ENCODE peak calls at places on chromosomes 3 and 15, in nine cellular contexts. One of them, this sample, is unnamed.

GRCh38 chr15:100194955-100195354 is 146.8 kb downstream of the ADAMTS17 start:
- DNase-seq in stomach: no peak
- DNase-seq in MM.1S: no peak
- DNase-seq in endothelial cell: no peak
- DNase-seq in heart right ventricle: no peak
- DNase-seq in B cell: no peak
- DNase-seq in AG10803: no peak
- DNase-seq in WTC11: no peak
- DNase-seq in GM10248: no peak
- DNase-seq in this sample: no peak

GRCh38 chr15:39589815-39590644 is 9.2 kb downstream of the THBS1 start:
- DNase-seq in stomach: no peak
- DNase-seq in MM.1S: no peak
- DNase-seq in endothelial cell: no peak
- DNase-seq in heart right ventricle: no peak
- DNase-seq in B cell: no peak
- DNase-seq in AG10803: peak
- DNase-seq in WTC11: no peak
- DNase-seq in GM10248: no peak
- DNase-seq in this sample: no peak

GRCh38 chr15:78691873-78692421 is 50.9 kb upstream of the CHRNB4 start:
- DNase-seq in stomach: peak
- DNase-seq in MM.1S: no peak
- DNase-seq in endothelial cell: no peak
- DNase-seq in heart right ventricle: no peak
- DNase-seq in B cell: no peak
- DNase-seq in AG10803: no peak
- DNase-seq in WTC11: no peak
- DNase-seq in GM10248: no peak
- DNase-seq in this sample: no peak

GRCh38 chr3:136899622-136900158 is 37.7 kb downstream of the NCK1 start:
- DNase-seq in stomach: no peak
- DNase-seq in MM.1S: no peak
- DNase-seq in endothelial cell: no peak
- DNase-seq in heart right ventricle: no peak
- DNase-seq in B cell: no peak
- DNase-seq in AG10803: no peak
- DNase-seq in WTC11: no peak
- DNase-seq in GM10248: no peak
- DNase-seq in this sample: no peak

GRCh38 chr3:150094150-150094932 is 123.6 kb upstream of the PFN2 start:
- DNase-seq in stomach: no peak
- DNase-seq in MM.1S: peak
- DNase-seq in endothelial cell: no peak
- DNase-seq in heart right ventricle: no peak
- DNase-seq in B cell: no peak
- DNase-seq in AG10803: peak
- DNase-seq in WTC11: no peak
- DNase-seq in GM10248: no peak
- DNase-seq in this sample: no peak

GRCh38 chr3:71718069-71718468 is 7.1 kb downstream of the EIF4E3 start:
- DNase-seq in stomach: no peak
- DNase-seq in MM.1S: no peak
- DNase-seq in endothelial cell: no peak
- DNase-seq in heart right ventricle: no peak
- DNase-seq in B cell: no peak
- DNase-seq in AG10803: no peak
- DNase-seq in WTC11: no peak
- DNase-seq in GM10248: no peak
- DNase-seq in this sample: no peak

GRCh38 chr3:155407971-155408370 is 114.5 kb upstream of the STRIT1 start:
- DNase-seq in stomach: no peak
- DNase-seq in MM.1S: no peak
- DNase-seq in endothelial cell: no peak
- DNase-seq in heart right ventricle: no peak
- DNase-seq in B cell: no peak
- DNase-seq in AG10803: peak
- DNase-seq in WTC11: no peak
- DNase-seq in GM10248: no peak
- DNase-seq in this sample: no peak

GRCh38 chr15:27260523-27260922 is 289.5 kb downstream of the GABRG3 start:
- DNase-seq in stomach: no peak
- DNase-seq in MM.1S: no peak
- DNase-seq in endothelial cell: no peak
- DNase-seq in heart right ventricle: no peak
- DNase-seq in B cell: no peak
- DNase-seq in AG10803: no peak
- DNase-seq in WTC11: no peak
- DNase-seq in GM10248: no peak
- DNase-seq in this sample: no peak

GRCh38 chr3:29412117-29412516 is 131.2 kb downstream of the RBMS3 start:
- DNase-seq in stomach: no peak
- DNase-seq in MM.1S: peak
- DNase-seq in endothelial cell: no peak
- DNase-seq in heart right ventricle: no peak
- DNase-seq in B cell: peak
- DNase-seq in AG10803: no peak
- DNase-seq in WTC11: no peak
- DNase-seq in GM10248: no peak
- DNase-seq in this sample: no peak

GRCh38 chr3:32360514-32360869 is 31.2 kb upstream of the CMTM7 start:
- DNase-seq in stomach: no peak
- DNase-seq in MM.1S: no peak
- DNase-seq in endothelial cell: no peak
- DNase-seq in heart right ventricle: no peak
- DNase-seq in B cell: no peak
- DNase-seq in AG10803: no peak
- DNase-seq in WTC11: no peak
- DNase-seq in GM10248: no peak
- DNase-seq in this sample: no peak

GRCh38 chr3:152496716-152497115 is 228.0 kb downstream of the MBNL1 start:
- DNase-seq in stomach: no peak
- DNase-seq in MM.1S: no peak
- DNase-seq in endothelial cell: no peak
- DNase-seq in heart right ventricle: no peak
- DNase-seq in B cell: peak
- DNase-seq in AG10803: no peak
- DNase-seq in WTC11: no peak
- DNase-seq in GM10248: no peak
- DNase-seq in this sample: no peak

GRCh38 chr3:159200176-159200575 is 398.3 kb downstream of the MFSD1 start:
- DNase-seq in stomach: no peak
- DNase-seq in MM.1S: no peak
- DNase-seq in endothelial cell: no peak
- DNase-seq in heart right ventricle: no peak
- DNase-seq in B cell: no peak
- DNase-seq in AG10803: peak
- DNase-seq in WTC11: no peak
- DNase-seq in GM10248: no peak
- DNase-seq in this sample: no peak

GRCh38 chr15:88376574-88377174 is 90.5 kb downstream of the MRPL46 start:
- DNase-seq in stomach: no peak
- DNase-seq in MM.1S: no peak
- DNase-seq in endothelial cell: no peak
- DNase-seq in heart right ventricle: no peak
- DNase-seq in B cell: no peak
- DNase-seq in AG10803: peak
- DNase-seq in WTC11: no peak
- DNase-seq in GM10248: no peak
- DNase-seq in this sample: no peak

GRCh38 chr3:195916991-195917390 is 8.6 kb upstream of the TNK2 start:
- DNase-seq in stomach: no peak
- DNase-seq in MM.1S: no peak
- DNase-seq in endothelial cell: no peak
- DNase-seq in heart right ventricle: no peak
- DNase-seq in B cell: no peak
- DNase-seq in AG10803: no peak
- DNase-seq in WTC11: no peak
- DNase-seq in GM10248: no peak
- DNase-seq in this sample: no peak

GRCh38 chr15:52220896-52221660 is 29.9 kb upstream of the GNB5 start:
- DNase-seq in stomach: no peak
- DNase-seq in MM.1S: peak
- DNase-seq in endothelial cell: no peak
- DNase-seq in heart right ventricle: no peak
- DNase-seq in B cell: peak
- DNase-seq in AG10803: no peak
- DNase-seq in WTC11: no peak
- DNase-seq in GM10248: no peak
- DNase-seq in this sample: no peak

GRCh38 chr3:53525765-53526761 is 31.7 kb downstream of the CACNA1D start:
- DNase-seq in stomach: no peak
- DNase-seq in MM.1S: no peak
- DNase-seq in endothelial cell: no peak
- DNase-seq in heart right ventricle: no peak
- DNase-seq in B cell: no peak
- DNase-seq in AG10803: no peak
- DNase-seq in WTC11: no peak
- DNase-seq in GM10248: no peak
- DNase-seq in this sample: no peak

GRCh38 chr3:53518495-53518981 is 24.1 kb downstream of the CACNA1D start:
- DNase-seq in stomach: no peak
- DNase-seq in MM.1S: no peak
- DNase-seq in endothelial cell: no peak
- DNase-seq in heart right ventricle: no peak
- DNase-seq in B cell: no peak
- DNase-seq in AG10803: peak
- DNase-seq in WTC11: no peak
- DNase-seq in GM10248: no peak
- DNase-seq in this sample: no peak

GRCh38 chr3:53519047-53519717 is 24.8 kb downstream of the CACNA1D start:
- DNase-seq in stomach: no peak
- DNase-seq in MM.1S: no peak
- DNase-seq in endothelial cell: no peak
- DNase-seq in heart right ventricle: no peak
- DNase-seq in B cell: no peak
- DNase-seq in AG10803: no peak
- DNase-seq in WTC11: no peak
- DNase-seq in GM10248: no peak
- DNase-seq in this sample: no peak

GRCh38 chr3:53523346-53523745 is 28.9 kb downstream of the CACNA1D start:
- DNase-seq in stomach: no peak
- DNase-seq in MM.1S: no peak
- DNase-seq in endothelial cell: no peak
- DNase-seq in heart right ventricle: no peak
- DNase-seq in B cell: no peak
- DNase-seq in AG10803: no peak
- DNase-seq in WTC11: no peak
- DNase-seq in GM10248: no peak
- DNase-seq in this sample: no peak
- TF ChIP-seq CTCF in stomach: no peak
- TF ChIP-seq CTCF in MM.1S: no peak
- TF ChIP-seq CTCF in endothelial cell: no peak
- TF ChIP-seq CTCF in heart right ventricle: no peak
- TF ChIP-seq CTCF in B cell: no peak
- TF ChIP-seq CTCF in AG10803: no peak
- TF ChIP-seq CTCF in WTC11: no peak
- TF ChIP-seq CTCF in GM10248: no peak
- TF ChIP-seq CTCF in this sample: no peak

GRCh38 chr15:71596672-71597071 is 213.7 kb upstream of the NR2E3 start:
- DNase-seq in stomach: peak
- DNase-seq in MM.1S: no peak
- DNase-seq in endothelial cell: no peak
- DNase-seq in heart right ventricle: peak
- DNase-seq in B cell: no peak
- DNase-seq in AG10803: peak
- DNase-seq in WTC11: no peak
- DNase-seq in GM10248: no peak
- DNase-seq in this sample: no peak
- TF ChIP-seq CTCF in stomach: no peak
- TF ChIP-seq CTCF in MM.1S: no peak
- TF ChIP-seq CTCF in endothelial cell: no peak
- TF ChIP-seq CTCF in heart right ventricle: no peak
- TF ChIP-seq CTCF in B cell: no peak
- TF ChIP-seq CTCF in AG10803: no peak
- TF ChIP-seq CTCF in WTC11: no peak
- TF ChIP-seq CTCF in GM10248: no peak
- TF ChIP-seq CTCF in this sample: no peak

GRCh38 chr3:175940243-175940642 is 1081.1 kb downstream of the NAALADL2 start:
- DNase-seq in stomach: no peak
- DNase-seq in MM.1S: no peak
- DNase-seq in endothelial cell: no peak
- DNase-seq in heart right ventricle: no peak
- DNase-seq in B cell: no peak
- DNase-seq in AG10803: peak
- DNase-seq in WTC11: no peak
- DNase-seq in GM10248: no peak
- DNase-seq in this sample: no peak

GRCh38 chr3:175940881-175941280 is 1081.7 kb downstream of the NAALADL2 start:
- DNase-seq in stomach: no peak
- DNase-seq in MM.1S: peak
- DNase-seq in endothelial cell: no peak
- DNase-seq in heart right ventricle: no peak
- DNase-seq in B cell: no peak
- DNase-seq in AG10803: no peak
- DNase-seq in WTC11: peak
- DNase-seq in GM10248: peak
- DNase-seq in this sample: peak

DNA sequence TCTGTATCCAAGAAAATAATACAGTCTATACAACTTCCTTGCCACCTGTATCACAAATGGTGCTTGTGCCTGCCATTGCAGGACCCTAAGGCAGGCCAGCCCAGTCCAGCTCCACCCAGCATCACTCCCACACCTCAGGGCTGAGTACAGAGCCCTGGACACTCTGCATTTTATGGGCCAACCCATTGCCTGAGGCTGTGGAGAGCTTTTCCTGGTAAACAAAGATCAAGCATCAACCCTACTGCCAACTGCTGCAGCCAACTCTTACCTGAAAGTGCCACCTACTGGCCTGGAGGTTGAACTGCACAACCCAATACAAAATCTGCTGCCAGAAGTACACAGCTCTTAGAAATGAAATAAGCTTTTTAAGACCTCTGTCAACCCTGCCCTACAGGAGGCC is 1082.2 kb downstream of the NAALADL2 start:
- DNase-seq in stomach: no peak
- DNase-seq in MM.1S: peak
- DNase-seq in endothelial cell: no peak
- DNase-seq in heart right ventricle: no peak
- DNase-seq in B cell: no peak
- DNase-seq in AG10803: no peak
- DNase-seq in WTC11: peak
- DNase-seq in GM10248: no peak
- DNase-seq in this sample: peak
- TF ChIP-seq CTCF in stomach: no peak
- TF ChIP-seq CTCF in MM.1S: peak
- TF ChIP-seq CTCF in endothelial cell: peak
- TF ChIP-seq CTCF in heart right ventricle: peak
- TF ChIP-seq CTCF in B cell: peak
- TF ChIP-seq CTCF in AG10803: peak
- TF ChIP-seq CTCF in WTC11: peak
- TF ChIP-seq CTCF in GM10248: peak
- TF ChIP-seq CTCF in this sample: peak

DNA sequence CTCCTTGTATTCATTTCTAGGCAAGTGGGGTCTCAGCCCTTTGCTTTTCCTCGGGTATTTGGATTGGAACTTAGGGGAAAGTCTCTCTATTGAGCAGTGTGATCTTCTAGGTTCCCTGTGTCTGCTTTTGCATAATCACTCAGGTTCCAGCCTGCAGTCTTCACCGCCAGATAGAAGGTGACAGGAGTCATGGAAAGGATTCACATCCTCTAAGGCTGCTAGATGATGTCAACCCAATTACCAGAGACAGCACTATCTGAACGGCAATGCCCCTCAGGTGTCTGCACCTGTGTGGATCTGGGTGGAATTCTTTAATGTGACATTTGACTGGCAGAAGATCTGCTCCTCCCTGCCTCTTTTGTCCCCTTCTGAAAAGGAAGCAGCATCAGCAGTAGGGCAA is 177.7 kb downstream of the P3H2 start:
- DNase-seq in stomach: no peak
- DNase-seq in MM.1S: no peak
- DNase-seq in endothelial cell: no peak
- DNase-seq in heart right ventricle: no peak
- DNase-seq in B cell: no peak
- DNase-seq in AG10803: no peak
- DNase-seq in WTC11: no peak
- DNase-seq in GM10248: no peak
- DNase-seq in this sample: no peak
- TF ChIP-seq CTCF in stomach: no peak
- TF ChIP-seq CTCF in MM.1S: no peak
- TF ChIP-seq CTCF in endothelial cell: no peak
- TF ChIP-seq CTCF in heart right ventricle: no peak
- TF ChIP-seq CTCF in B cell: no peak
- TF ChIP-seq CTCF in AG10803: no peak
- TF ChIP-seq CTCF in WTC11: no peak
- TF ChIP-seq CTCF in GM10248: no peak
- TF ChIP-seq CTCF in this sample: no peak

This sample was measured in GM20000.